ENCODE peak calls at places on chromosome 17, in five cellular contexts. E is GOT3, U is Daoy, J is foreskin fibroblast, D is heart left ventricle. V is an unnamed sample.

GRCh38 chr17:17235212-17236174 is 1.5 kb downstream of the FLCN start:
- DNase-seq in E (no peak), U (peak), J (peak), D (no peak), V (no peak)

GRCh38 chr17:45171338-45172231 is 9.9 kb downstream of the HEXIM2 start:
- DNase-seq in E (no peak), U (peak), J (no peak), D (no peak), V (no peak)

GRCh38 chr17:62652251-62653001 is 25.0 kb downstream of the MRC2 start:
- DNase-seq in E (peak), U (peak), J (peak), D (peak), V (peak)

GRCh38 chr17:56679767-56680422 is 86.4 kb downstream of the NOG start:
- DNase-seq in E (no peak), U (no peak), J (no peak), D (no peak), V (no peak)

GRCh38 chr17:12348476-12348875 is 317.2 kb upstream of the MYOCD start:
- DNase-seq in E (no peak), U (no peak), J (no peak), D (no peak), V (no peak)

GRCh38 chr17:82734987-82735866 is at the start of gene FN3K:
- DNase-seq in E (no peak), U (peak), J (peak), D (peak), V (peak)

GRCh38 chr17:28716740-28717577 is 709 bp downstream of the RAB34 start:
- DNase-seq in E (no peak), U (peak), J (peak), D (peak), V (no peak)

GRCh38 chr17:45384047-45384799 is 48.4 kb downstream of the ARHGAP27 start:
- DNase-seq in E (no peak), U (peak), J (no peak), D (no peak), V (no peak)

GRCh38 chr17:37770631-37771518 is 26.0 kb upstream of the HNF1B start:
- DNase-seq in E (peak), U (peak), J (peak), D (peak), V (no peak)

GRCh38 chr17:34626141-34626681 is 46.8 kb downstream of the TMEM132E start:
- DNase-seq in E (no peak), U (peak), J (peak), D (no peak), V (no peak)

GRCh38 chr17:66687570-66688284 is 147.2 kb upstream of the CACNG5 start:
- DNase-seq in E (no peak), U (no peak), J (no peak), D (no peak), V (no peak)

V was measured in GM13977.